ENCODE peak calls at places on chromosome 19, in seven cellular contexts. D is SW 1271; S is skeletal muscle cell; O is activated CD4-positive, alpha-beta memory T cell treated with anti-CD3 and anti-CD28 coated beads, Interleukin-2, amount 10 ng/mL, durations not matched to agents 7 days and 5 days; F is NCI-H510A; P is neural progenitor cell; T is AG10803. Q is an unnamed sample.

GRCh38 chr19:5123646-5124045 is 154.7 kb downstream of the KDM4B start:
- DNase-seq in S (no peak), D (no peak), T (no peak), P (no peak), O (no peak), F (no peak), Q (no peak)

GRCh38 chr19:12668937-12669271 is 2.3 kb downstream of the WDR83 start:
- DNase-seq in O (peak), T (peak), F (no peak), S (no peak), D (peak), P (peak), Q (peak)

GRCh38 chr19:12331211-12331941 is 2.1 kb downstream of the ZNF563 start:
- DNase-seq in D (no peak), F (no peak), O (no peak), P (peak), S (no peak), T (no peak), Q (no peak)

GRCh38 chr19:54517483-54517882 is 14.9 kb downstream of the LAIR2 start:
- DNase-seq in S (no peak), T (peak), O (peak), F (no peak), D (peak), P (peak), Q (peak)

GRCh38 chr19:17726136-17726741 is 7.0 kb downstream of the MAP1S start:
- DNase-seq in T (no peak), D (no peak), F (no peak), P (no peak), O (no peak), S (no peak), Q (no peak)

GRCh38 chr19:1172353-1173159 is 1.5 kb downstream of the SBNO2 start:
- DNase-seq in S (no peak), T (peak), D (peak), O (no peak), F (no peak), P (peak), Q (peak)

GRCh38 chr19:2334986-2335846 is 6.7 kb downstream of the SPPL2B start:
- DNase-seq in O (no peak), P (no peak), T (no peak), D (no peak), F (no peak), S (no peak), Q (no peak)

GRCh38 chr19:14516746-14517438 is 1.3 kb downstream of the DNAJB1 start:
- DNase-seq in F (no peak), P (no peak), O (peak), S (no peak), T (no peak), D (no peak), Q (no peak)

GRCh38 chr19:926595-927043 is 784 bp downstream of the ARID3A start:
- DNase-seq in S (no peak), D (no peak), T (no peak), F (no peak), O (peak), P (peak), Q (peak)

GRCh38 chr19:46471116-46471733 is at the start of gene PNMA8A:
- DNase-seq in O (no peak), F (peak), S (no peak), T (peak), P (peak), D (no peak), Q (no peak)